ENCODE peak calls at places on chromosomes 12 and 14, in six cellular contexts. L, K, Z, E, M and G are unnamed samples.

GRCh38 chr12:85784096-85784720 is 52.0 kb downstream of the RASSF9 start:
- DNase-seq in L (no peak), K (no peak), Z (no peak), E (no peak), M (no peak), G (no peak)

GRCh38 chr12:41663487-41664258 is 475.6 kb downstream of the PDZRN4 start:
- DNase-seq in L (no peak), K (peak; percentile 18), Z (peak; percentile 57), E (no peak), M (peak; percentile 46), G (no peak)

GRCh38 chr12:44876554-44877275 is 600 bp upstream of the NELL2 start:
- DNase-seq in L (peak; percentile 33), K (no peak), Z (no peak), E (peak; percentile 15), M (peak; percentile 59), G (peak; percentile 8)

GRCh38 chr14:22112004-22112403 is 438.4 kb upstream of the OR4E1 start:
- DNase-seq in L (peak; percentile 14), K (peak; percentile 15), Z (no peak), E (no peak), M (peak; percentile 22), G (peak; percentile 30)

GRCh38 chr12:26152507-26153102 is 27.8 kb upstream of the BHLHE41 start:
- DNase-seq in L (no peak), K (no peak), Z (no peak), E (no peak), M (no peak), G (no peak)

GRCh38 chr14:48319823-48320222 is 644.4 kb upstream of the MDGA2 start:
- DNase-seq in L (no peak), K (no peak), Z (no peak), E (no peak), M (no peak), G (no peak)

GRCh38 chr12:13000935-13001724 is 1.1 kb upstream of the HEBP1 start:
- DNase-seq in L (no peak), K (peak; percentile 65), Z (peak; percentile 6), E (peak; percentile 58), M (peak; percentile 69), G (peak; percentile 12)

GRCh38 chr14:22448035-22448904 is 140.8 kb downstream of the DAD1 start:
- DNase-seq in L (no peak), K (peak; percentile 2), Z (peak; percentile 34), E (no peak), M (no peak), G (no peak)

GRCh38 chr12:19236656-19237055 is 107.1 kb downstream of the PLEKHA5 start:
- DNase-seq in L (no peak), K (no peak), Z (no peak), E (no peak), M (no peak), G (no peak)